ENCODE peak calls at places on chromosome 15, in ten cellular contexts. One of them, this sample, is unnamed.

GRCh38 chr15:79896131-79896633 is 632 bp downstream of the MTHFS start:
- DNase-seq in stimulated activated CD4-positive, alpha-beta T cell treated with anti-CD3 and anti-CD28 coated beads, Interleukin-2, amount 100 ng/mL, for 48 hours: no peak
- DNase-seq in activated CD4-positive, alpha-beta T cell treated with anti-CD3 and anti-CD28 coated beads for 24 hours: no peak
- DNase-seq in memory B cell: no peak
- DNase-seq in HTR-8/SVneo: no peak
- DNase-seq in amniotic epithelial cell: no peak
- DNase-seq in activated T-helper 1 cell treated with Interleukin-2 at 50 U/mL for 16 hours: no peak
- DNase-seq in activated gamma-delta T cell treated with anti-CD3 and anti-CD28 coated beads, Interleukin-2, amount 50 U/mL, for 16 hours: no peak
- DNase-seq in activated T-cell treated with anti-CD3 and anti-CD28 coated beads, Interleukin-2, amount 50 U/mL, for 1 hour: no peak
- DNase-seq in activated naive CD8-positive, alpha-beta T cell treated with anti-CD3 and anti-CD28 coated beads, Interleukin-2, amount 50 U/mL, for 24 hours: no peak
- DNase-seq in this sample: no peak

GRCh38 chr15:72229076-72229946 is 1.7 kb downstream of the PKM start:
- DNase-seq in activated naive CD8-positive, alpha-beta T cell treated with anti-CD3 and anti-CD28 coated beads, Interleukin-2, amount 50 U/mL, for 24 hours: peak; percentile 37
- DNase-seq in memory B cell: peak; percentile 31
- DNase-seq in HTR-8/SVneo: no peak
- DNase-seq in stimulated activated CD4-positive, alpha-beta T cell treated with anti-CD3 and anti-CD28 coated beads, Interleukin-2, amount 100 ng/mL, for 48 hours: no peak
- DNase-seq in activated CD4-positive, alpha-beta T cell treated with anti-CD3 and anti-CD28 coated beads for 24 hours: no peak
- DNase-seq in activated T-helper 1 cell treated with Interleukin-2 at 50 U/mL for 16 hours: no peak
- DNase-seq in activated gamma-delta T cell treated with anti-CD3 and anti-CD28 coated beads, Interleukin-2, amount 50 U/mL, for 16 hours: no peak
- DNase-seq in amniotic epithelial cell: peak; percentile 46
- DNase-seq in activated T-cell treated with anti-CD3 and anti-CD28 coated beads, Interleukin-2, amount 50 U/mL, for 1 hour: peak; percentile 46
- DNase-seq in this sample: no peak

GRCh38 chr15:36882487-36883108 is 217.8 kb downstream of the MEIS2 start:
- DNase-seq in activated naive CD8-positive, alpha-beta T cell treated with anti-CD3 and anti-CD28 coated beads, Interleukin-2, amount 50 U/mL, for 24 hours: no peak
- DNase-seq in activated CD4-positive, alpha-beta T cell treated with anti-CD3 and anti-CD28 coated beads for 24 hours: no peak
- DNase-seq in amniotic epithelial cell: no peak
- DNase-seq in stimulated activated CD4-positive, alpha-beta T cell treated with anti-CD3 and anti-CD28 coated beads, Interleukin-2, amount 100 ng/mL, for 48 hours: no peak
- DNase-seq in memory B cell: no peak
- DNase-seq in activated T-cell treated with anti-CD3 and anti-CD28 coated beads, Interleukin-2, amount 50 U/mL, for 1 hour: no peak
- DNase-seq in activated T-helper 1 cell treated with Interleukin-2 at 50 U/mL for 16 hours: no peak
- DNase-seq in HTR-8/SVneo: no peak
- DNase-seq in activated gamma-delta T cell treated with anti-CD3 and anti-CD28 coated beads, Interleukin-2, amount 50 U/mL, for 16 hours: no peak
- DNase-seq in this sample: no peak

GRCh38 chr15:25057574-25057973 is 102.8 kb downstream of the SNRPN start:
- DNase-seq in HTR-8/SVneo: no peak
- DNase-seq in activated naive CD8-positive, alpha-beta T cell treated with anti-CD3 and anti-CD28 coated beads, Interleukin-2, amount 50 U/mL, for 24 hours: no peak
- DNase-seq in stimulated activated CD4-positive, alpha-beta T cell treated with anti-CD3 and anti-CD28 coated beads, Interleukin-2, amount 100 ng/mL, for 48 hours: no peak
- DNase-seq in activated T-cell treated with anti-CD3 and anti-CD28 coated beads, Interleukin-2, amount 50 U/mL, for 1 hour: no peak
- DNase-seq in activated CD4-positive, alpha-beta T cell treated with anti-CD3 and anti-CD28 coated beads for 24 hours: no peak
- DNase-seq in memory B cell: no peak
- DNase-seq in activated gamma-delta T cell treated with anti-CD3 and anti-CD28 coated beads, Interleukin-2, amount 50 U/mL, for 16 hours: no peak
- DNase-seq in amniotic epithelial cell: no peak
- DNase-seq in activated T-helper 1 cell treated with Interleukin-2 at 50 U/mL for 16 hours: no peak
- DNase-seq in this sample: no peak

GRCh38 chr15:48395532-48396011 is 64.3 kb downstream of the DUT start:
- DNase-seq in memory B cell: no peak
- DNase-seq in HTR-8/SVneo: no peak
- DNase-seq in activated gamma-delta T cell treated with anti-CD3 and anti-CD28 coated beads, Interleukin-2, amount 50 U/mL, for 16 hours: no peak
- DNase-seq in activated T-helper 1 cell treated with Interleukin-2 at 50 U/mL for 16 hours: no peak
- DNase-seq in amniotic epithelial cell: peak; percentile 37
- DNase-seq in activated T-cell treated with anti-CD3 and anti-CD28 coated beads, Interleukin-2, amount 50 U/mL, for 1 hour: no peak
- DNase-seq in stimulated activated CD4-positive, alpha-beta T cell treated with anti-CD3 and anti-CD28 coated beads, Interleukin-2, amount 100 ng/mL, for 48 hours: no peak
- DNase-seq in activated CD4-positive, alpha-beta T cell treated with anti-CD3 and anti-CD28 coated beads for 24 hours: no peak
- DNase-seq in activated naive CD8-positive, alpha-beta T cell treated with anti-CD3 and anti-CD28 coated beads, Interleukin-2, amount 50 U/mL, for 24 hours: no peak
- DNase-seq in this sample: no peak

GRCh38 chr15:23690450-23690852 is 3.3 kb upstream of the NDN start:
- DNase-seq in memory B cell: no peak
- DNase-seq in amniotic epithelial cell: peak; percentile 71
- DNase-seq in stimulated activated CD4-positive, alpha-beta T cell treated with anti-CD3 and anti-CD28 coated beads, Interleukin-2, amount 100 ng/mL, for 48 hours: no peak
- DNase-seq in activated naive CD8-positive, alpha-beta T cell treated with anti-CD3 and anti-CD28 coated beads, Interleukin-2, amount 50 U/mL, for 24 hours: no peak
- DNase-seq in HTR-8/SVneo: no peak
- DNase-seq in activated T-helper 1 cell treated with Interleukin-2 at 50 U/mL for 16 hours: no peak
- DNase-seq in activated gamma-delta T cell treated with anti-CD3 and anti-CD28 coated beads, Interleukin-2, amount 50 U/mL, for 16 hours: no peak
- DNase-seq in activated T-cell treated with anti-CD3 and anti-CD28 coated beads, Interleukin-2, amount 50 U/mL, for 1 hour: no peak
- DNase-seq in activated CD4-positive, alpha-beta T cell treated with anti-CD3 and anti-CD28 coated beads for 24 hours: no peak
- DNase-seq in this sample: peak; percentile 45

GRCh38 chr15:95693917-95694316 is 636.6 kb upstream of the NR2F2 start:
- DNase-seq in amniotic epithelial cell: peak; percentile 38
- DNase-seq in activated naive CD8-positive, alpha-beta T cell treated with anti-CD3 and anti-CD28 coated beads, Interleukin-2, amount 50 U/mL, for 24 hours: no peak
- DNase-seq in HTR-8/SVneo: no peak
- DNase-seq in activated CD4-positive, alpha-beta T cell treated with anti-CD3 and anti-CD28 coated beads for 24 hours: no peak
- DNase-seq in stimulated activated CD4-positive, alpha-beta T cell treated with anti-CD3 and anti-CD28 coated beads, Interleukin-2, amount 100 ng/mL, for 48 hours: no peak
- DNase-seq in activated T-cell treated with anti-CD3 and anti-CD28 coated beads, Interleukin-2, amount 50 U/mL, for 1 hour: no peak
- DNase-seq in activated T-helper 1 cell treated with Interleukin-2 at 50 U/mL for 16 hours: no peak
- DNase-seq in activated gamma-delta T cell treated with anti-CD3 and anti-CD28 coated beads, Interleukin-2, amount 50 U/mL, for 16 hours: no peak
- DNase-seq in memory B cell: no peak
- DNase-seq in this sample: no peak

GRCh38 chr15:82571722-82572222 is 31.5 kb upstream of the RPS17 start:
- DNase-seq in activated T-cell treated with anti-CD3 and anti-CD28 coated beads, Interleukin-2, amount 50 U/mL, for 1 hour: no peak
- DNase-seq in HTR-8/SVneo: peak; percentile 39
- DNase-seq in activated gamma-delta T cell treated with anti-CD3 and anti-CD28 coated beads, Interleukin-2, amount 50 U/mL, for 16 hours: no peak
- DNase-seq in activated naive CD8-positive, alpha-beta T cell treated with anti-CD3 and anti-CD28 coated beads, Interleukin-2, amount 50 U/mL, for 24 hours: no peak
- DNase-seq in activated CD4-positive, alpha-beta T cell treated with anti-CD3 and anti-CD28 coated beads for 24 hours: no peak
- DNase-seq in stimulated activated CD4-positive, alpha-beta T cell treated with anti-CD3 and anti-CD28 coated beads, Interleukin-2, amount 100 ng/mL, for 48 hours: no peak
- DNase-seq in memory B cell: no peak
- DNase-seq in activated T-helper 1 cell treated with Interleukin-2 at 50 U/mL for 16 hours: no peak
- DNase-seq in amniotic epithelial cell: peak; percentile 34
- DNase-seq in this sample: peak; percentile 43

GRCh38 chr15:66966256-66966655 is 99.1 kb upstream of the SMAD3 start:
- DNase-seq in stimulated activated CD4-positive, alpha-beta T cell treated with anti-CD3 and anti-CD28 coated beads, Interleukin-2, amount 100 ng/mL, for 48 hours: no peak
- DNase-seq in HTR-8/SVneo: no peak
- DNase-seq in activated CD4-positive, alpha-beta T cell treated with anti-CD3 and anti-CD28 coated beads for 24 hours: no peak
- DNase-seq in activated gamma-delta T cell treated with anti-CD3 and anti-CD28 coated beads, Interleukin-2, amount 50 U/mL, for 16 hours: no peak
- DNase-seq in memory B cell: no peak
- DNase-seq in activated T-helper 1 cell treated with Interleukin-2 at 50 U/mL for 16 hours: no peak
- DNase-seq in amniotic epithelial cell: no peak
- DNase-seq in activated T-cell treated with anti-CD3 and anti-CD28 coated beads, Interleukin-2, amount 50 U/mL, for 1 hour: no peak
- DNase-seq in activated naive CD8-positive, alpha-beta T cell treated with anti-CD3 and anti-CD28 coated beads, Interleukin-2, amount 50 U/mL, for 24 hours: no peak
- DNase-seq in this sample: no peak

GRCh38 chr15:45646220-45646619 is 11.4 kb downstream of the SQOR start:
- DNase-seq in stimulated activated CD4-positive, alpha-beta T cell treated with anti-CD3 and anti-CD28 coated beads, Interleukin-2, amount 100 ng/mL, for 48 hours: no peak
- DNase-seq in activated gamma-delta T cell treated with anti-CD3 and anti-CD28 coated beads, Interleukin-2, amount 50 U/mL, for 16 hours: no peak
- DNase-seq in amniotic epithelial cell: no peak
- DNase-seq in activated T-helper 1 cell treated with Interleukin-2 at 50 U/mL for 16 hours: no peak
- DNase-seq in activated CD4-positive, alpha-beta T cell treated with anti-CD3 and anti-CD28 coated beads for 24 hours: no peak
- DNase-seq in activated T-cell treated with anti-CD3 and anti-CD28 coated beads, Interleukin-2, amount 50 U/mL, for 1 hour: no peak
- DNase-seq in HTR-8/SVneo: no peak
- DNase-seq in memory B cell: no peak
- DNase-seq in activated naive CD8-positive, alpha-beta T cell treated with anti-CD3 and anti-CD28 coated beads, Interleukin-2, amount 50 U/mL, for 24 hours: no peak
- DNase-seq in this sample: no peak

GRCh38 chr15:98855067-98855814 is 152.4 kb downstream of the PGPEP1L start:
- DNase-seq in activated T-cell treated with anti-CD3 and anti-CD28 coated beads, Interleukin-2, amount 50 U/mL, for 1 hour: no peak
- DNase-seq in HTR-8/SVneo: no peak
- DNase-seq in activated T-helper 1 cell treated with Interleukin-2 at 50 U/mL for 16 hours: no peak
- DNase-seq in stimulated activated CD4-positive, alpha-beta T cell treated with anti-CD3 and anti-CD28 coated beads, Interleukin-2, amount 100 ng/mL, for 48 hours: no peak
- DNase-seq in amniotic epithelial cell: peak; percentile 46
- DNase-seq in activated naive CD8-positive, alpha-beta T cell treated with anti-CD3 and anti-CD28 coated beads, Interleukin-2, amount 50 U/mL, for 24 hours: no peak
- DNase-seq in activated CD4-positive, alpha-beta T cell treated with anti-CD3 and anti-CD28 coated beads for 24 hours: no peak
- DNase-seq in memory B cell: no peak
- DNase-seq in activated gamma-delta T cell treated with anti-CD3 and anti-CD28 coated beads, Interleukin-2, amount 50 U/mL, for 16 hours: no peak
- DNase-seq in this sample: no peak

GRCh38 chr15:33154366-33155166 is 39.9 kb downstream of the FMN1 start:
- DNase-seq in stimulated activated CD4-positive, alpha-beta T cell treated with anti-CD3 and anti-CD28 coated beads, Interleukin-2, amount 100 ng/mL, for 48 hours: no peak
- DNase-seq in activated T-helper 1 cell treated with Interleukin-2 at 50 U/mL for 16 hours: no peak
- DNase-seq in memory B cell: no peak
- DNase-seq in activated gamma-delta T cell treated with anti-CD3 and anti-CD28 coated beads, Interleukin-2, amount 50 U/mL, for 16 hours: no peak
- DNase-seq in HTR-8/SVneo: peak; percentile 50
- DNase-seq in activated T-cell treated with anti-CD3 and anti-CD28 coated beads, Interleukin-2, amount 50 U/mL, for 1 hour: no peak
- DNase-seq in activated naive CD8-positive, alpha-beta T cell treated with anti-CD3 and anti-CD28 coated beads, Interleukin-2, amount 50 U/mL, for 24 hours: no peak
- DNase-seq in amniotic epithelial cell: peak; percentile 99
- DNase-seq in activated CD4-positive, alpha-beta T cell treated with anti-CD3 and anti-CD28 coated beads for 24 hours: no peak
- DNase-seq in this sample: no peak

GRCh38 chr15:45307230-45307924 is 55.3 kb downstream of the SLC28A2 start:
- DNase-seq in activated T-cell treated with anti-CD3 and anti-CD28 coated beads, Interleukin-2, amount 50 U/mL, for 1 hour: no peak
- DNase-seq in stimulated activated CD4-positive, alpha-beta T cell treated with anti-CD3 and anti-CD28 coated beads, Interleukin-2, amount 100 ng/mL, for 48 hours: no peak
- DNase-seq in amniotic epithelial cell: peak; percentile 59
- DNase-seq in activated gamma-delta T cell treated with anti-CD3 and anti-CD28 coated beads, Interleukin-2, amount 50 U/mL, for 16 hours: no peak
- DNase-seq in HTR-8/SVneo: peak; percentile 28
- DNase-seq in activated T-helper 1 cell treated with Interleukin-2 at 50 U/mL for 16 hours: no peak
- DNase-seq in activated CD4-positive, alpha-beta T cell treated with anti-CD3 and anti-CD28 coated beads for 24 hours: no peak
- DNase-seq in memory B cell: no peak
- DNase-seq in activated naive CD8-positive, alpha-beta T cell treated with anti-CD3 and anti-CD28 coated beads, Interleukin-2, amount 50 U/mL, for 24 hours: no peak
- DNase-seq in this sample: no peak

GRCh38 chr15:75195122-75195765 is 6.4 kb upstream of the C15orf39 start:
- DNase-seq in activated gamma-delta T cell treated with anti-CD3 and anti-CD28 coated beads, Interleukin-2, amount 50 U/mL, for 16 hours: no peak
- DNase-seq in stimulated activated CD4-positive, alpha-beta T cell treated with anti-CD3 and anti-CD28 coated beads, Interleukin-2, amount 100 ng/mL, for 48 hours: no peak
- DNase-seq in activated naive CD8-positive, alpha-beta T cell treated with anti-CD3 and anti-CD28 coated beads, Interleukin-2, amount 50 U/mL, for 24 hours: no peak
- DNase-seq in activated T-cell treated with anti-CD3 and anti-CD28 coated beads, Interleukin-2, amount 50 U/mL, for 1 hour: no peak
- DNase-seq in memory B cell: no peak
- DNase-seq in amniotic epithelial cell: no peak
- DNase-seq in activated CD4-positive, alpha-beta T cell treated with anti-CD3 and anti-CD28 coated beads for 24 hours: no peak
- DNase-seq in HTR-8/SVneo: no peak
- DNase-seq in activated T-helper 1 cell treated with Interleukin-2 at 50 U/mL for 16 hours: no peak
- DNase-seq in this sample: peak; percentile 87

GRCh38 chr15:45254405-45255293 is 2.6 kb downstream of the SLC28A2 start:
- DNase-seq in activated naive CD8-positive, alpha-beta T cell treated with anti-CD3 and anti-CD28 coated beads, Interleukin-2, amount 50 U/mL, for 24 hours: no peak
- DNase-seq in activated T-helper 1 cell treated with Interleukin-2 at 50 U/mL for 16 hours: no peak
- DNase-seq in HTR-8/SVneo: no peak
- DNase-seq in activated gamma-delta T cell treated with anti-CD3 and anti-CD28 coated beads, Interleukin-2, amount 50 U/mL, for 16 hours: no peak
- DNase-seq in activated T-cell treated with anti-CD3 and anti-CD28 coated beads, Interleukin-2, amount 50 U/mL, for 1 hour: no peak
- DNase-seq in activated CD4-positive, alpha-beta T cell treated with anti-CD3 and anti-CD28 coated beads for 24 hours: no peak
- DNase-seq in memory B cell: no peak
- DNase-seq in amniotic epithelial cell: peak; percentile 74
- DNase-seq in stimulated activated CD4-positive, alpha-beta T cell treated with anti-CD3 and anti-CD28 coated beads, Interleukin-2, amount 100 ng/mL, for 48 hours: no peak
- DNase-seq in this sample: no peak

GRCh38 chr15:71049706-71050422 is 65.4 kb upstream of the THSD4 start:
- DNase-seq in activated CD4-positive, alpha-beta T cell treated with anti-CD3 and anti-CD28 coated beads for 24 hours: no peak
- DNase-seq in amniotic epithelial cell: peak; percentile 42
- DNase-seq in memory B cell: no peak
- DNase-seq in activated gamma-delta T cell treated with anti-CD3 and anti-CD28 coated beads, Interleukin-2, amount 50 U/mL, for 16 hours: no peak
- DNase-seq in HTR-8/SVneo: no peak
- DNase-seq in stimulated activated CD4-positive, alpha-beta T cell treated with anti-CD3 and anti-CD28 coated beads, Interleukin-2, amount 100 ng/mL, for 48 hours: no peak
- DNase-seq in activated T-helper 1 cell treated with Interleukin-2 at 50 U/mL for 16 hours: no peak
- DNase-seq in activated T-cell treated with anti-CD3 and anti-CD28 coated beads, Interleukin-2, amount 50 U/mL, for 1 hour: no peak
- DNase-seq in activated naive CD8-positive, alpha-beta T cell treated with anti-CD3 and anti-CD28 coated beads, Interleukin-2, amount 50 U/mL, for 24 hours: no peak
- DNase-seq in this sample: no peak

GRCh38 chr15:38263996-38264395 is 11.4 kb downstream of the SPRED1 start:
- DNase-seq in activated CD4-positive, alpha-beta T cell treated with anti-CD3 and anti-CD28 coated beads for 24 hours: no peak
- DNase-seq in activated naive CD8-positive, alpha-beta T cell treated with anti-CD3 and anti-CD28 coated beads, Interleukin-2, amount 50 U/mL, for 24 hours: no peak
- DNase-seq in amniotic epithelial cell: peak; percentile 41
- DNase-seq in HTR-8/SVneo: no peak
- DNase-seq in activated T-cell treated with anti-CD3 and anti-CD28 coated beads, Interleukin-2, amount 50 U/mL, for 1 hour: no peak
- DNase-seq in activated gamma-delta T cell treated with anti-CD3 and anti-CD28 coated beads, Interleukin-2, amount 50 U/mL, for 16 hours: no peak
- DNase-seq in activated T-helper 1 cell treated with Interleukin-2 at 50 U/mL for 16 hours: no peak
- DNase-seq in memory B cell: no peak
- DNase-seq in stimulated activated CD4-positive, alpha-beta T cell treated with anti-CD3 and anti-CD28 coated beads, Interleukin-2, amount 100 ng/mL, for 48 hours: no peak
- DNase-seq in this sample: no peak

GRCh38 chr15:81295466-81296145 is 28.3 kb downstream of the STARD5 start:
- DNase-seq in activated CD4-positive, alpha-beta T cell treated with anti-CD3 and anti-CD28 coated beads for 24 hours: no peak
- DNase-seq in stimulated activated CD4-positive, alpha-beta T cell treated with anti-CD3 and anti-CD28 coated beads, Interleukin-2, amount 100 ng/mL, for 48 hours: no peak
- DNase-seq in HTR-8/SVneo: no peak
- DNase-seq in activated gamma-delta T cell treated with anti-CD3 and anti-CD28 coated beads, Interleukin-2, amount 50 U/mL, for 16 hours: no peak
- DNase-seq in amniotic epithelial cell: no peak
- DNase-seq in activated naive CD8-positive, alpha-beta T cell treated with anti-CD3 and anti-CD28 coated beads, Interleukin-2, amount 50 U/mL, for 24 hours: no peak
- DNase-seq in activated T-helper 1 cell treated with Interleukin-2 at 50 U/mL for 16 hours: no peak
- DNase-seq in memory B cell: no peak
- DNase-seq in activated T-cell treated with anti-CD3 and anti-CD28 coated beads, Interleukin-2, amount 50 U/mL, for 1 hour: no peak
- DNase-seq in this sample: no peak

GRCh38 chr15:31169558-31169957 is 68.0 kb upstream of the TRPM1 start:
- DNase-seq in HTR-8/SVneo: no peak
- DNase-seq in stimulated activated CD4-positive, alpha-beta T cell treated with anti-CD3 and anti-CD28 coated beads, Interleukin-2, amount 100 ng/mL, for 48 hours: no peak
- DNase-seq in activated gamma-delta T cell treated with anti-CD3 and anti-CD28 coated beads, Interleukin-2, amount 50 U/mL, for 16 hours: no peak
- DNase-seq in activated T-helper 1 cell treated with Interleukin-2 at 50 U/mL for 16 hours: no peak
- DNase-seq in amniotic epithelial cell: no peak
- DNase-seq in activated T-cell treated with anti-CD3 and anti-CD28 coated beads, Interleukin-2, amount 50 U/mL, for 1 hour: no peak
- DNase-seq in activated naive CD8-positive, alpha-beta T cell treated with anti-CD3 and anti-CD28 coated beads, Interleukin-2, amount 50 U/mL, for 24 hours: no peak
- DNase-seq in activated CD4-positive, alpha-beta T cell treated with anti-CD3 and anti-CD28 coated beads for 24 hours: no peak
- DNase-seq in memory B cell: no peak
- DNase-seq in this sample: no peak

GRCh38 chr15:99359760-99360159 is 108.5 kb downstream of the LRRC28 start:
- DNase-seq in stimulated activated CD4-positive, alpha-beta T cell treated with anti-CD3 and anti-CD28 coated beads, Interleukin-2, amount 100 ng/mL, for 48 hours: no peak
- DNase-seq in memory B cell: no peak
- DNase-seq in activated T-helper 1 cell treated with Interleukin-2 at 50 U/mL for 16 hours: no peak
- DNase-seq in activated T-cell treated with anti-CD3 and anti-CD28 coated beads, Interleukin-2, amount 50 U/mL, for 1 hour: no peak
- DNase-seq in activated naive CD8-positive, alpha-beta T cell treated with anti-CD3 and anti-CD28 coated beads, Interleukin-2, amount 50 U/mL, for 24 hours: no peak
- DNase-seq in HTR-8/SVneo: no peak
- DNase-seq in activated CD4-positive, alpha-beta T cell treated with anti-CD3 and anti-CD28 coated beads for 24 hours: no peak
- DNase-seq in activated gamma-delta T cell treated with anti-CD3 and anti-CD28 coated beads, Interleukin-2, amount 50 U/mL, for 16 hours: no peak
- DNase-seq in amniotic epithelial cell: no peak
- DNase-seq in this sample: no peak

GRCh38 chr15:100601158-100601557 is 826 bp downstream of the LINS1 start:
- DNase-seq in activated T-helper 1 cell treated with Interleukin-2 at 50 U/mL for 16 hours: peak; percentile 5
- DNase-seq in activated T-cell treated with anti-CD3 and anti-CD28 coated beads, Interleukin-2, amount 50 U/mL, for 1 hour: peak; percentile 43
- DNase-seq in HTR-8/SVneo: no peak
- DNase-seq in activated naive CD8-positive, alpha-beta T cell treated with anti-CD3 and anti-CD28 coated beads, Interleukin-2, amount 50 U/mL, for 24 hours: peak; percentile 58
- DNase-seq in activated gamma-delta T cell treated with anti-CD3 and anti-CD28 coated beads, Interleukin-2, amount 50 U/mL, for 16 hours: peak; percentile 13
- DNase-seq in amniotic epithelial cell: peak; percentile 17
- DNase-seq in memory B cell: no peak
- DNase-seq in stimulated activated CD4-positive, alpha-beta T cell treated with anti-CD3 and anti-CD28 coated beads, Interleukin-2, amount 100 ng/mL, for 48 hours: no peak
- DNase-seq in activated CD4-positive, alpha-beta T cell treated with anti-CD3 and anti-CD28 coated beads for 24 hours: no peak
- DNase-seq in this sample: no peak

GRCh38 chr15:86863226-86863915 is 783.7 kb downstream of the AGBL1 start:
- DNase-seq in activated naive CD8-positive, alpha-beta T cell treated with anti-CD3 and anti-CD28 coated beads, Interleukin-2, amount 50 U/mL, for 24 hours: no peak
- DNase-seq in memory B cell: no peak
- DNase-seq in activated gamma-delta T cell treated with anti-CD3 and anti-CD28 coated beads, Interleukin-2, amount 50 U/mL, for 16 hours: no peak
- DNase-seq in activated T-helper 1 cell treated with Interleukin-2 at 50 U/mL for 16 hours: no peak
- DNase-seq in activated T-cell treated with anti-CD3 and anti-CD28 coated beads, Interleukin-2, amount 50 U/mL, for 1 hour: no peak
- DNase-seq in stimulated activated CD4-positive, alpha-beta T cell treated with anti-CD3 and anti-CD28 coated beads, Interleukin-2, amount 100 ng/mL, for 48 hours: no peak
- DNase-seq in amniotic epithelial cell: peak; percentile 2
- DNase-seq in HTR-8/SVneo: no peak
- DNase-seq in activated CD4-positive, alpha-beta T cell treated with anti-CD3 and anti-CD28 coated beads for 24 hours: no peak
- DNase-seq in this sample: no peak

GRCh38 chr15:55234104-55234799 is 37.5 kb upstream of the RSL24D1 start:
- DNase-seq in activated naive CD8-positive, alpha-beta T cell treated with anti-CD3 and anti-CD28 coated beads, Interleukin-2, amount 50 U/mL, for 24 hours: no peak
- DNase-seq in amniotic epithelial cell: no peak
- DNase-seq in activated CD4-positive, alpha-beta T cell treated with anti-CD3 and anti-CD28 coated beads for 24 hours: no peak
- DNase-seq in stimulated activated CD4-positive, alpha-beta T cell treated with anti-CD3 and anti-CD28 coated beads, Interleukin-2, amount 100 ng/mL, for 48 hours: no peak
- DNase-seq in HTR-8/SVneo: no peak
- DNase-seq in activated T-helper 1 cell treated with Interleukin-2 at 50 U/mL for 16 hours: no peak
- DNase-seq in activated T-cell treated with anti-CD3 and anti-CD28 coated beads, Interleukin-2, amount 50 U/mL, for 1 hour: no peak
- DNase-seq in activated gamma-delta T cell treated with anti-CD3 and anti-CD28 coated beads, Interleukin-2, amount 50 U/mL, for 16 hours: no peak
- DNase-seq in memory B cell: no peak
- DNase-seq in this sample: no peak

GRCh38 chr15:56537881-56538280 is 72.9 kb upstream of the MNS1 start:
- DNase-seq in memory B cell: peak; percentile 22
- DNase-seq in activated gamma-delta T cell treated with anti-CD3 and anti-CD28 coated beads, Interleukin-2, amount 50 U/mL, for 16 hours: peak; percentile 48
- DNase-seq in activated CD4-positive, alpha-beta T cell treated with anti-CD3 and anti-CD28 coated beads for 24 hours: no peak
- DNase-seq in stimulated activated CD4-positive, alpha-beta T cell treated with anti-CD3 and anti-CD28 coated beads, Interleukin-2, amount 100 ng/mL, for 48 hours: no peak
- DNase-seq in activated naive CD8-positive, alpha-beta T cell treated with anti-CD3 and anti-CD28 coated beads, Interleukin-2, amount 50 U/mL, for 24 hours: peak; percentile 12
- DNase-seq in amniotic epithelial cell: no peak
- DNase-seq in activated T-helper 1 cell treated with Interleukin-2 at 50 U/mL for 16 hours: peak; percentile 17
- DNase-seq in activated T-cell treated with anti-CD3 and anti-CD28 coated beads, Interleukin-2, amount 50 U/mL, for 1 hour: peak; percentile 39
- DNase-seq in HTR-8/SVneo: no peak
- DNase-seq in this sample: no peak

GRCh38 chr15:66821307-66821706 is 119.3 kb downstream of the SMAD6 start:
- DNase-seq in stimulated activated CD4-positive, alpha-beta T cell treated with anti-CD3 and anti-CD28 coated beads, Interleukin-2, amount 100 ng/mL, for 48 hours: no peak
- DNase-seq in memory B cell: no peak
- DNase-seq in amniotic epithelial cell: no peak
- DNase-seq in activated naive CD8-positive, alpha-beta T cell treated with anti-CD3 and anti-CD28 coated beads, Interleukin-2, amount 50 U/mL, for 24 hours: no peak
- DNase-seq in activated T-helper 1 cell treated with Interleukin-2 at 50 U/mL for 16 hours: no peak
- DNase-seq in activated CD4-positive, alpha-beta T cell treated with anti-CD3 and anti-CD28 coated beads for 24 hours: no peak
- DNase-seq in activated gamma-delta T cell treated with anti-CD3 and anti-CD28 coated beads, Interleukin-2, amount 50 U/mL, for 16 hours: no peak
- DNase-seq in HTR-8/SVneo: no peak
- DNase-seq in activated T-cell treated with anti-CD3 and anti-CD28 coated beads, Interleukin-2, amount 50 U/mL, for 1 hour: no peak
- DNase-seq in this sample: no peak

GRCh38 chr15:80010131-80010673 is 39.2 kb upstream of the BCL2A1 start:
- DNase-seq in activated T-cell treated with anti-CD3 and anti-CD28 coated beads, Interleukin-2, amount 50 U/mL, for 1 hour: no peak
- DNase-seq in HTR-8/SVneo: no peak
- DNase-seq in activated T-helper 1 cell treated with Interleukin-2 at 50 U/mL for 16 hours: no peak
- DNase-seq in memory B cell: no peak
- DNase-seq in stimulated activated CD4-positive, alpha-beta T cell treated with anti-CD3 and anti-CD28 coated beads, Interleukin-2, amount 100 ng/mL, for 48 hours: no peak
- DNase-seq in activated gamma-delta T cell treated with anti-CD3 and anti-CD28 coated beads, Interleukin-2, amount 50 U/mL, for 16 hours: no peak
- DNase-seq in activated CD4-positive, alpha-beta T cell treated with anti-CD3 and anti-CD28 coated beads for 24 hours: no peak
- DNase-seq in activated naive CD8-positive, alpha-beta T cell treated with anti-CD3 and anti-CD28 coated beads, Interleukin-2, amount 50 U/mL, for 24 hours: no peak
- DNase-seq in amniotic epithelial cell: no peak
- DNase-seq in this sample: no peak

GRCh38 chr15:48794697-48795134 is 16.2 kb downstream of the CEP152 start:
- DNase-seq in activated CD4-positive, alpha-beta T cell treated with anti-CD3 and anti-CD28 coated beads for 24 hours: no peak
- DNase-seq in stimulated activated CD4-positive, alpha-beta T cell treated with anti-CD3 and anti-CD28 coated beads, Interleukin-2, amount 100 ng/mL, for 48 hours: no peak
- DNase-seq in activated naive CD8-positive, alpha-beta T cell treated with anti-CD3 and anti-CD28 coated beads, Interleukin-2, amount 50 U/mL, for 24 hours: no peak
- DNase-seq in HTR-8/SVneo: no peak
- DNase-seq in activated gamma-delta T cell treated with anti-CD3 and anti-CD28 coated beads, Interleukin-2, amount 50 U/mL, for 16 hours: no peak
- DNase-seq in activated T-cell treated with anti-CD3 and anti-CD28 coated beads, Interleukin-2, amount 50 U/mL, for 1 hour: no peak
- DNase-seq in memory B cell: peak; percentile 19
- DNase-seq in activated T-helper 1 cell treated with Interleukin-2 at 50 U/mL for 16 hours: no peak
- DNase-seq in amniotic epithelial cell: no peak
- DNase-seq in this sample: no peak

GRCh38 chr15:101359365-101359947 is 64.4 kb upstream of the SNRPA1 start:
- DNase-seq in stimulated activated CD4-positive, alpha-beta T cell treated with anti-CD3 and anti-CD28 coated beads, Interleukin-2, amount 100 ng/mL, for 48 hours: no peak
- DNase-seq in activated CD4-positive, alpha-beta T cell treated with anti-CD3 and anti-CD28 coated beads for 24 hours: no peak
- DNase-seq in HTR-8/SVneo: no peak
- DNase-seq in activated naive CD8-positive, alpha-beta T cell treated with anti-CD3 and anti-CD28 coated beads, Interleukin-2, amount 50 U/mL, for 24 hours: no peak
- DNase-seq in activated gamma-delta T cell treated with anti-CD3 and anti-CD28 coated beads, Interleukin-2, amount 50 U/mL, for 16 hours: no peak
- DNase-seq in activated T-helper 1 cell treated with Interleukin-2 at 50 U/mL for 16 hours: no peak
- DNase-seq in activated T-cell treated with anti-CD3 and anti-CD28 coated beads, Interleukin-2, amount 50 U/mL, for 1 hour: no peak
- DNase-seq in amniotic epithelial cell: no peak
- DNase-seq in memory B cell: no peak
- DNase-seq in this sample: peak; percentile 40

This sample was measured in H1.